ENCODE peak calls at places on chromosomes 13 and 19, in ten cellular contexts. B is activated CD4-positive, alpha-beta memory T cell treated with anti-CD3 and anti-CD28 coated beads, Interleukin-2, amount 10 ng/mL, durations not matched to agents 7 days and 5 days; H is Peyer's patch; T is left ventricle myocardium superior; O is GOT3; Z is naive thymus-derived CD8-positive, alpha-beta T cell; Q is LHCN-M2; R is NCI-H2171 treated with DMSO at 0.1 percent for 48 hours; X is NCI-H2081 treated with DMSO at 0.1 percent for 48 hours; P is DMS53. K is an unnamed sample.

GRCh38 chr19:17340302-17340870 is 3.0 kb downstream of the GTPBP3 start:
- DNase-seq in B (no peak), H (peak), T (peak), O (no peak), Z (no peak), Q (no peak), R (no peak), X (no peak), P (no peak), K (no peak)

GRCh38 chr19:34787059-34787824 is 14.2 kb upstream of the ZNF599 start:
- DNase-seq in B (no peak), H (no peak), T (no peak), O (no peak), Z (no peak), Q (no peak), R (no peak), X (no peak), P (peak), K (no peak)

GRCh38 chr13:97295279-97296182 is 73.4 kb downstream of the MBNL2 start:
- DNase-seq in B (no peak), H (no peak), T (no peak), O (no peak), Z (no peak), Q (peak), R (no peak), X (no peak), P (peak), K (peak)

GRCh38 chr19:16625183-16625958 is 2.6 kb downstream of the MED26 start:
- DNase-seq in B (no peak), H (no peak), T (no peak), O (no peak), Z (no peak), Q (no peak), R (no peak), X (no peak), P (peak), K (no peak)

GRCh38 chr19:11535792-11536595 is 2.7 kb upstream of the CNN1 start:
- DNase-seq in B (peak), H (peak), T (peak), O (peak), Z (peak), Q (peak), R (peak), X (peak), P (peak), K (peak)

GRCh38 chr13:109654341-109655205 is 131.8 kb downstream of the IRS2 start:
- DNase-seq in B (no peak), H (no peak), T (peak), O (no peak), Z (no peak), Q (no peak), R (no peak), X (no peak), P (no peak), K (no peak)

GRCh38 chr19:38842439-38843174 is 7.2 kb downstream of the HNRNPL start:
- DNase-seq in B (peak), H (peak), T (no peak), O (no peak), Z (peak), Q (no peak), R (no peak), X (no peak), P (no peak), K (no peak)

GRCh38 chr19:49387936-49388372 is at the start of gene KASH5:
- DNase-seq in B (peak), H (peak), T (peak), O (peak), Z (peak), Q (no peak), R (no peak), X (no peak), P (peak), K (peak)

GRCh38 chr19:45340232-45340898 is at the start of gene KLC3:
- DNase-seq in B (peak), H (peak), T (no peak), O (no peak), Z (no peak), Q (no peak), R (peak), X (no peak), P (peak), K (no peak)

GRCh38 chr19:13839938-13840750 is 36.8 kb upstream of the NANOS3 start:
- DNase-seq in B (peak), H (peak), T (peak), O (peak), Z (no peak), Q (peak), R (no peak), X (no peak), P (no peak), K (peak)

GRCh38 chr13:94598281-94598680 is 2.3 kb upstream of the TGDS start:
- DNase-seq in B (no peak), H (no peak), T (no peak), O (no peak), Z (no peak), Q (no peak), R (no peak), X (no peak), P (no peak), K (no peak)

GRCh38 chr13:40534456-40534855 is 132.0 kb downstream of the FOXO1 start:
- DNase-seq in B (no peak), H (no peak), T (no peak), O (no peak), Z (no peak), Q (no peak), R (no peak), X (no peak), P (no peak), K (no peak)